ENCODE peak calls at places on chromosomes 3 and 15, in five cellular contexts. One of them, this sample, is unnamed.

GRCh38 chr3:191294291-191294690 is 34.9 kb upstream of the CCDC50 start:
- DNase-seq in heart right ventricle: no peak
- DNase-seq in glutamatergic neuron: no peak
- DNase-seq in brain microvascular endothelial cell: no peak
- DNase-seq in A549: no peak
- DNase-seq in this sample: no peak

GRCh38 chr15:77059761-77060345 is 11.1 kb downstream of the TSPAN3 start:
- DNase-seq in heart right ventricle: no peak
- DNase-seq in glutamatergic neuron: no peak
- DNase-seq in brain microvascular endothelial cell: no peak
- DNase-seq in A549: no peak
- DNase-seq in this sample: no peak

GRCh38 chr15:80174017-80174746 is 21.4 kb downstream of the FAH start:
- DNase-seq in heart right ventricle: no peak
- DNase-seq in glutamatergic neuron: no peak
- DNase-seq in brain microvascular endothelial cell: peak; percentile 37
- DNase-seq in A549: no peak
- DNase-seq in this sample: no peak

GRCh38 chr15:35751421-35752133 is 205.6 kb upstream of the DPH6 start:
- DNase-seq in heart right ventricle: peak; percentile 25
- DNase-seq in glutamatergic neuron: peak; percentile 77
- DNase-seq in brain microvascular endothelial cell: peak; percentile 72
- DNase-seq in A549: peak; percentile 68
- DNase-seq in this sample: peak; percentile 72

GRCh38 chr15:93087825-93088199 is 1.2 kb downstream of the RGMA start:
- DNase-seq in heart right ventricle: peak; percentile 71
- DNase-seq in glutamatergic neuron: peak; percentile 81
- DNase-seq in brain microvascular endothelial cell: peak; percentile 43
- DNase-seq in A549: peak; percentile 72
- DNase-seq in this sample: peak; percentile 52

GRCh38 chr15:29110176-29110575 is 159.4 kb downstream of the NSMCE3 start:
- DNase-seq in heart right ventricle: no peak
- DNase-seq in glutamatergic neuron: no peak
- DNase-seq in brain microvascular endothelial cell: no peak
- DNase-seq in A549: no peak
- DNase-seq in this sample: no peak

GRCh38 chr3:71120012-71120411 is 463.5 kb downstream of the FOXP1 start:
- DNase-seq in heart right ventricle: no peak
- DNase-seq in glutamatergic neuron: no peak
- DNase-seq in brain microvascular endothelial cell: no peak
- DNase-seq in A549: peak; percentile 53
- DNase-seq in this sample: no peak

GRCh38 chr3:119580148-119580760 is 962 bp downstream of the ADPRH start:
- DNase-seq in heart right ventricle: no peak
- DNase-seq in glutamatergic neuron: no peak
- DNase-seq in brain microvascular endothelial cell: peak; percentile 14
- DNase-seq in A549: no peak
- DNase-seq in this sample: no peak

GRCh38 chr3:9590282-9590791 is 36.7 kb upstream of the LHFPL4 start:
- DNase-seq in heart right ventricle: no peak
- DNase-seq in glutamatergic neuron: no peak
- DNase-seq in brain microvascular endothelial cell: no peak
- DNase-seq in A549: no peak
- DNase-seq in this sample: no peak

GRCh38 chr15:77543159-77543882 is 89.4 kb downstream of the LINGO1 start:
- DNase-seq in heart right ventricle: peak; percentile 91
- DNase-seq in glutamatergic neuron: peak; percentile 86
- DNase-seq in brain microvascular endothelial cell: peak; percentile 65
- DNase-seq in A549: peak; percentile 89
- DNase-seq in this sample: peak; percentile 87

GRCh38 chr3:123084738-123085237 is 18.0 kb downstream of the PDIA5 start:
- DNase-seq in heart right ventricle: no peak
- DNase-seq in glutamatergic neuron: no peak
- DNase-seq in brain microvascular endothelial cell: no peak
- DNase-seq in A549: no peak
- DNase-seq in this sample: no peak

GRCh38 chr3:189308594-189308993 is 136.8 kb downstream of the TPRG1 start:
- DNase-seq in heart right ventricle: no peak
- DNase-seq in glutamatergic neuron: no peak
- DNase-seq in brain microvascular endothelial cell: no peak
- DNase-seq in A549: no peak
- DNase-seq in this sample: no peak

GRCh38 chr15:31975446-31976229 is 54.7 kb upstream of the CHRNA7 start:
- DNase-seq in heart right ventricle: peak; percentile 36
- DNase-seq in glutamatergic neuron: peak; percentile 36
- DNase-seq in brain microvascular endothelial cell: no peak
- DNase-seq in A549: peak; percentile 40
- DNase-seq in this sample: peak; percentile 91

GRCh38 chr3:175149675-175150074 is 290.5 kb downstream of the NAALADL2 start:
- DNase-seq in heart right ventricle: no peak
- DNase-seq in glutamatergic neuron: no peak
- DNase-seq in brain microvascular endothelial cell: no peak
- DNase-seq in A549: no peak
- DNase-seq in this sample: peak; percentile 35

GRCh38 chr3:61073532-61073931 is 177.7 kb downstream of the FHIT start:
- DNase-seq in heart right ventricle: no peak
- DNase-seq in glutamatergic neuron: no peak
- DNase-seq in brain microvascular endothelial cell: no peak
- DNase-seq in A549: no peak
- DNase-seq in this sample: no peak

GRCh38 chr3:194421-194820 is 2.1 kb upstream of the CHL1 start:
- DNase-seq in heart right ventricle: no peak
- DNase-seq in glutamatergic neuron: no peak
- DNase-seq in brain microvascular endothelial cell: no peak
- DNase-seq in A549: no peak
- DNase-seq in this sample: no peak

GRCh38 chr3:116018651-116019050 is 395.3 kb downstream of the GAP43 start:
- DNase-seq in heart right ventricle: no peak
- DNase-seq in glutamatergic neuron: no peak
- DNase-seq in brain microvascular endothelial cell: no peak
- DNase-seq in A549: no peak
- DNase-seq in this sample: no peak

GRCh38 chr3:17234382-17234781 is 349.6 kb downstream of the PLCL2 start:
- DNase-seq in heart right ventricle: no peak
- DNase-seq in glutamatergic neuron: no peak
- DNase-seq in brain microvascular endothelial cell: no peak
- DNase-seq in A549: no peak
- DNase-seq in this sample: no peak

GRCh38 chr3:118884748-118885206 is 149.9 kb downstream of the IGSF11 start:
- DNase-seq in heart right ventricle: peak; percentile 75
- DNase-seq in glutamatergic neuron: peak; percentile 87
- DNase-seq in brain microvascular endothelial cell: peak; percentile 46
- DNase-seq in A549: peak; percentile 63
- DNase-seq in this sample: peak; percentile 63

GRCh38 chr3:66456711-66457173 is 44.1 kb downstream of the LRIG1 start:
- DNase-seq in heart right ventricle: peak; percentile 58
- DNase-seq in glutamatergic neuron: peak; percentile 86
- DNase-seq in brain microvascular endothelial cell: no peak
- DNase-seq in A549: no peak
- DNase-seq in this sample: no peak

GRCh38 chr3:47024932-47025331 is 45.5 kb downstream of the NBEAL2 start:
- DNase-seq in heart right ventricle: no peak
- DNase-seq in glutamatergic neuron: no peak
- DNase-seq in brain microvascular endothelial cell: peak; percentile 56
- DNase-seq in A549: no peak
- DNase-seq in this sample: no peak

GRCh38 chr3:71510485-71510884 is 73.0 kb downstream of the FOXP1 start:
- DNase-seq in heart right ventricle: no peak
- DNase-seq in glutamatergic neuron: no peak
- DNase-seq in brain microvascular endothelial cell: peak; percentile 72
- DNase-seq in A549: peak; percentile 46
- DNase-seq in this sample: no peak

GRCh38 chr3:30458781-30459180 is 147.6 kb upstream of the TGFBR2 start:
- DNase-seq in heart right ventricle: no peak
- DNase-seq in glutamatergic neuron: no peak
- DNase-seq in brain microvascular endothelial cell: no peak
- DNase-seq in A549: no peak
- DNase-seq in this sample: no peak

GRCh38 chr3:75001330-75001729 is 386.9 kb upstream of the CNTN3 start:
- DNase-seq in heart right ventricle: no peak
- DNase-seq in glutamatergic neuron: no peak
- DNase-seq in brain microvascular endothelial cell: no peak
- DNase-seq in A549: peak; percentile 9
- DNase-seq in this sample: no peak

GRCh38 chr3:115363071-115363470 is 216.0 kb upstream of the ZBTB20 start:
- DNase-seq in heart right ventricle: no peak
- DNase-seq in glutamatergic neuron: no peak
- DNase-seq in brain microvascular endothelial cell: no peak
- DNase-seq in A549: no peak
- DNase-seq in this sample: no peak

GRCh38 chr15:80984856-80985255 is 4.8 kb downstream of the MESD start:
- DNase-seq in heart right ventricle: no peak
- DNase-seq in glutamatergic neuron: no peak
- DNase-seq in brain microvascular endothelial cell: no peak
- DNase-seq in A549: no peak
- DNase-seq in this sample: no peak

GRCh38 chr15:65580287-65580686 is 30.6 kb downstream of the INTS14 start:
- DNase-seq in heart right ventricle: no peak
- DNase-seq in glutamatergic neuron: no peak
- DNase-seq in brain microvascular endothelial cell: peak; percentile 64
- DNase-seq in A549: peak; percentile 46
- DNase-seq in this sample: peak; percentile 61

GRCh38 chr15:71756574-71757352 is 53.6 kb upstream of the NR2E3 start:
- DNase-seq in heart right ventricle: no peak
- DNase-seq in glutamatergic neuron: no peak
- DNase-seq in brain microvascular endothelial cell: no peak
- DNase-seq in A549: no peak
- DNase-seq in this sample: no peak

GRCh38 chr15:41996921-41997592 is 23.8 kb downstream of the PLA2G4E start:
- DNase-seq in heart right ventricle: no peak
- DNase-seq in glutamatergic neuron: no peak
- DNase-seq in brain microvascular endothelial cell: no peak
- DNase-seq in A549: no peak
- DNase-seq in this sample: no peak
- TF ChIP-seq CTCF in heart right ventricle: no peak
- TF ChIP-seq CTCF in glutamatergic neuron: no peak
- TF ChIP-seq CTCF in brain microvascular endothelial cell: no peak
- TF ChIP-seq CTCF in A549: no peak
- TF ChIP-seq CTCF in this sample: no peak

GRCh38 chr3:111691293-111691909 is 96.3 kb upstream of the ZBED2 start:
- DNase-seq in heart right ventricle: no peak
- DNase-seq in glutamatergic neuron: no peak
- DNase-seq in brain microvascular endothelial cell: no peak
- DNase-seq in A549: peak; percentile 59
- DNase-seq in this sample: no peak
- TF ChIP-seq CTCF in heart right ventricle: peak; percentile 30
- TF ChIP-seq CTCF in glutamatergic neuron: no peak
- TF ChIP-seq CTCF in brain microvascular endothelial cell: peak; percentile 66
- TF ChIP-seq CTCF in A549: peak; percentile 83
- TF ChIP-seq CTCF in this sample: peak; percentile 37

GRCh38 chr3:58783845-58784244 is 117.3 kb upstream of the FAM3D start:
- DNase-seq in heart right ventricle: no peak
- DNase-seq in glutamatergic neuron: no peak
- DNase-seq in brain microvascular endothelial cell: no peak
- DNase-seq in A549: no peak
- DNase-seq in this sample: no peak
- TF ChIP-seq CTCF in heart right ventricle: no peak
- TF ChIP-seq CTCF in glutamatergic neuron: no peak
- TF ChIP-seq CTCF in brain microvascular endothelial cell: no peak
- TF ChIP-seq CTCF in A549: no peak
- TF ChIP-seq CTCF in this sample: no peak

GRCh38 chr15:90099868-90100854 is 2.1 kb downstream of the IDH2 start:
- DNase-seq in heart right ventricle: no peak
- DNase-seq in glutamatergic neuron: no peak
- DNase-seq in brain microvascular endothelial cell: no peak
- DNase-seq in A549: no peak
- DNase-seq in this sample: no peak

GRCh38 chr15:90091156-90091931 is 10.9 kb downstream of the IDH2 start:
- DNase-seq in heart right ventricle: no peak
- DNase-seq in glutamatergic neuron: no peak
- DNase-seq in brain microvascular endothelial cell: no peak
- DNase-seq in A549: no peak
- DNase-seq in this sample: no peak

GRCh38 chr15:90097475-90097874 is 4.8 kb downstream of the IDH2 start:
- DNase-seq in heart right ventricle: no peak
- DNase-seq in glutamatergic neuron: no peak
- DNase-seq in brain microvascular endothelial cell: no peak
- DNase-seq in A549: no peak
- DNase-seq in this sample: no peak

GRCh38 chr15:90099072-90099867 is 3.0 kb downstream of the IDH2 start:
- DNase-seq in heart right ventricle: no peak
- DNase-seq in glutamatergic neuron: no peak
- DNase-seq in brain microvascular endothelial cell: no peak
- DNase-seq in A549: no peak
- DNase-seq in this sample: no peak

GRCh38 chr15:90095521-90095959 is 6.7 kb downstream of the IDH2 start:
- DNase-seq in heart right ventricle: no peak
- DNase-seq in glutamatergic neuron: no peak
- DNase-seq in brain microvascular endothelial cell: no peak
- DNase-seq in A549: no peak
- DNase-seq in this sample: no peak
- TF ChIP-seq CTCF in heart right ventricle: no peak
- TF ChIP-seq CTCF in glutamatergic neuron: no peak
- TF ChIP-seq CTCF in brain microvascular endothelial cell: no peak
- TF ChIP-seq CTCF in A549: no peak
- TF ChIP-seq CTCF in this sample: no peak

GRCh38 chr15:47987461-47987860 is 133.3 kb upstream of the SLC24A5 start:
- DNase-seq in heart right ventricle: no peak
- DNase-seq in glutamatergic neuron: no peak
- DNase-seq in brain microvascular endothelial cell: no peak
- DNase-seq in A549: no peak
- DNase-seq in this sample: no peak

GRCh38 chr15:47987908-47988532 is 132.8 kb upstream of the SLC24A5 start:
- DNase-seq in heart right ventricle: no peak
- DNase-seq in glutamatergic neuron: no peak
- DNase-seq in brain microvascular endothelial cell: peak; percentile 69
- DNase-seq in A549: peak; percentile 53
- DNase-seq in this sample: peak; percentile 35

GRCh38 chr15:47985568-47985967 is 135.2 kb upstream of the SLC24A5 start:
- DNase-seq in heart right ventricle: no peak
- DNase-seq in glutamatergic neuron: no peak
- DNase-seq in brain microvascular endothelial cell: no peak
- DNase-seq in A549: no peak
- DNase-seq in this sample: no peak

GRCh38 chr15:47988564-47988963 is 132.2 kb upstream of the SLC24A5 start:
- DNase-seq in heart right ventricle: no peak
- DNase-seq in glutamatergic neuron: no peak
- DNase-seq in brain microvascular endothelial cell: no peak
- DNase-seq in A549: no peak
- DNase-seq in this sample: peak; percentile 17

DNA sequence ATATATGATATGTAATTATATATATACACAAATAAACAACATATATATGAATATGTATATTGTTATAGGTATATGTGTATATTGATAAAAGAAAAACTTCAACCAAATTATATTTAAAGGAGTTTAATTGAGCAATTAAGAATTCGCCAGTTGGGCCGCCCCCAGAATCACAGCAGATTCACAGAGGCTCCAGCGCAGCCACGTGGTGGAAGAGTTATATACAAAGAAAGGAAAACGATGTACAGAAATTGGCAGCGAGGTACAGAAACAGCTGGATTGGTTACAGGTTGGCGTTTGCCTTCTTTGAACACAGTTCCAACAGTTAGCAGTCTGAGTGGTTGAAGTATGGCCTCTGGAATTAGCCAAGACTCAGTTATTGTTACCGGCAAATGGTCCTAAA is 137.3 kb upstream of the SLC24A5 start:
- DNase-seq in heart right ventricle: no peak
- DNase-seq in glutamatergic neuron: no peak
- DNase-seq in brain microvascular endothelial cell: no peak
- DNase-seq in A549: no peak
- DNase-seq in this sample: no peak
- TF ChIP-seq CTCF in heart right ventricle: no peak
- TF ChIP-seq CTCF in glutamatergic neuron: no peak
- TF ChIP-seq CTCF in brain microvascular endothelial cell: peak; percentile 11
- TF ChIP-seq CTCF in A549: no peak
- TF ChIP-seq CTCF in this sample: no peak

This sample was measured in WERI-Rb-1.